ENCODE peak calls at places on chromosome 11, in six cellular contexts. L is stimulated activated CD8-positive, alpha-beta memory T cell treated with anti-CD3 and anti-CD28 coated beads, Interleukin-2, amount 100 ng/mL, for 48 hours; T is AG04450; J is Calu3; P is T1000; K is kidney epithelial cell. Z is an unnamed sample.

GRCh38 chr11:78784321-78785061 is 209.8 kb upstream of the NARS2 start:
- DNase-seq in P (no peak), J (no peak), T (peak; percentile 70), K (no peak), L (no peak), Z (no peak)

GRCh38 chr11:88051386-88051785 is 123.9 kb downstream of the RAB38 start:
- DNase-seq in T (peak; percentile 1), J (no peak), P (no peak), L (no peak), K (no peak), Z (no peak)

GRCh38 chr11:130580372-130580771 is 131.9 kb downstream of the ADAMTS15 start:
- DNase-seq in T (peak; percentile 20), P (no peak), L (no peak), K (peak; percentile 92), J (peak; percentile 54), Z (peak; percentile 64)

GRCh38 chr11:105219670-105220069 is 80.1 kb upstream of the CARD18 start:
- DNase-seq in T (no peak), L (no peak), K (no peak), P (no peak), J (no peak), Z (no peak)

GRCh38 chr11:1743587-1744136 is 6.7 kb downstream of the IFITM10 start:
- DNase-seq in T (no peak), L (no peak), J (no peak), K (no peak), P (no peak), Z (no peak)

GRCh38 chr11:73192272-73192671 is 25.8 kb upstream of the P2RY2 start:
- DNase-seq in P (no peak), T (no peak), L (no peak), J (peak; percentile 72), K (no peak), Z (no peak)

GRCh38 chr11:35365961-35366360 is 53.4 kb downstream of the SLC1A2 start:
- DNase-seq in L (no peak), J (no peak), P (no peak), T (no peak), K (no peak), Z (no peak)

GRCh38 chr11:104905271-104905670 is 7.0 kb upstream of the CASP12 start:
- DNase-seq in T (no peak), L (no peak), P (no peak), J (no peak), K (no peak), Z (no peak)

GRCh38 chr11:35539781-35540281 is 14.4 kb upstream of the PAMR1 start:
- DNase-seq in T (no peak), L (no peak), P (peak; percentile 63), K (no peak), J (no peak), Z (no peak)

GRCh38 chr11:74950374-74950969 is 1.4 kb downstream of the SPCS2 start:
- DNase-seq in P (no peak), T (no peak), L (no peak), J (no peak), K (no peak), Z (no peak)

GRCh38 chr11:68900835-68901381 is 2.7 kb downstream of the MRPL21 start:
- DNase-seq in L (no peak), P (no peak), T (no peak), J (no peak), K (no peak), Z (no peak)

GRCh38 chr11:88415495-88415894 is 78.0 kb upstream of the CTSC start:
- DNase-seq in K (no peak), P (no peak), L (no peak), T (no peak), J (no peak), Z (no peak)

GRCh38 chr11:64284962-64285884 is at the start of gene GPR137:
- DNase-seq in K (no peak), L (peak; percentile 87), P (peak; percentile 86), J (peak; percentile 87), T (no peak), Z (peak; percentile 91)

GRCh38 chr11:60422609-60423008 is 6.8 kb upstream of the MS4A5 start:
- DNase-seq in K (no peak), T (no peak), P (no peak), J (no peak), L (no peak), Z (no peak)

GRCh38 chr11:63795066-63795465 is 18.2 kb upstream of the SPINDOC start:
- DNase-seq in J (no peak), K (no peak), P (no peak), L (no peak), T (no peak), Z (no peak)

GRCh38 chr11:73317373-73317772 is 9.3 kb downstream of the ARHGEF17 start:
- DNase-seq in J (no peak), L (no peak), T (no peak), P (no peak), K (no peak), Z (peak; percentile 47)

GRCh38 chr11:108787105-108787504 is 122.2 kb downstream of the DDX10 start:
- DNase-seq in K (no peak), T (no peak), P (no peak), L (no peak), J (no peak), Z (no peak)

GRCh38 chr11:60328460-60328859 is 1.4 kb downstream of the MS4A6E start:
- DNase-seq in K (no peak), J (no peak), L (no peak), T (no peak), P (no peak), Z (no peak)

GRCh38 chr11:112113539-112114457 is 27.1 kb downstream of the SDHD start:
- DNase-seq in K (peak; percentile 21), J (no peak), P (no peak), T (no peak), L (no peak), Z (no peak)

GRCh38 chr11:109051200-109051599 is 370.8 kb upstream of the C11orf87 start:
- DNase-seq in P (no peak), K (no peak), J (no peak), T (no peak), L (no peak), Z (no peak)

GRCh38 chr11:19920982-19921381 is 208.3 kb downstream of the NAV2 start:
- DNase-seq in J (no peak), P (no peak), T (no peak), L (no peak), K (no peak), Z (no peak)

GRCh38 chr11:848988-849824 is 6.6 kb downstream of the TSPAN4 start:
- DNase-seq in P (no peak), L (no peak), T (no peak), J (no peak), K (no peak), Z (no peak)

GRCh38 chr11:69660001-69660500 is 15.1 kb downstream of the LTO1 start:
- DNase-seq in P (no peak), L (no peak), K (no peak), J (no peak), T (no peak), Z (no peak)

GRCh38 chr11:109970516-109971183 is 122.5 kb upstream of the ZC3H12C start:
- DNase-seq in T (no peak), P (no peak), K (no peak), L (no peak), J (no peak), Z (no peak)

GRCh38 chr11:48047616-48048015 is 67.3 kb downstream of the PTPRJ start:
- DNase-seq in T (no peak), P (no peak), K (peak; percentile 45), L (no peak), J (no peak), Z (no peak)